ENCODE peak calls at places on chromosomes 5 and 9, in six cellular contexts. One of them, this sample, is unnamed. For H3K4me1, the result is how much of the 10 kb centered on the place peaks cover.

GRCh38 chr5:52786937-52787599 is 648 bp upstream of the ITGA1 start:
- DNase-seq in uterus: peak
- DNase-seq in right cardiac atrium: peak
- DNase-seq in aorta: peak
- DNase-seq in mammary epithelial cell: peak
- DNase-seq in H9: peak
- DNase-seq in this sample: no peak

GRCh38 chr5:137888875-137889759 is at the start of gene PKD2L2:
- DNase-seq in uterus: peak
- DNase-seq in right cardiac atrium: peak
- DNase-seq in H9: peak
- DNase-seq in mammary epithelial cell: peak
- DNase-seq in aorta: peak
- DNase-seq in this sample: peak

GRCh38 chr9:130225071-130225470 is 40.5 kb upstream of the HMCN2 start:
- DNase-seq in H9: no peak
- DNase-seq in uterus: no peak
- DNase-seq in mammary epithelial cell: no peak
- DNase-seq in right cardiac atrium: no peak
- DNase-seq in aorta: no peak
- DNase-seq in this sample: no peak

GRCh38 chr9:22423566-22423965 is 23.1 kb upstream of the DMRTA1 start:
- DNase-seq in uterus: no peak
- DNase-seq in mammary epithelial cell: no peak
- DNase-seq in right cardiac atrium: no peak
- DNase-seq in H9: no peak
- DNase-seq in aorta: no peak
- DNase-seq in this sample: no peak

GRCh38 chr9:124040935-124041816 is 29.6 kb downstream of the LHX2 start:
- DNase-seq in H9: peak
- DNase-seq in aorta: peak
- DNase-seq in right cardiac atrium: peak
- DNase-seq in uterus: no peak
- DNase-seq in mammary epithelial cell: no peak
- DNase-seq in this sample: peak

GRCh38 chr5:150514708-150515211 is 6.8 kb downstream of the NDST1 start:
- DNase-seq in uterus: no peak
- DNase-seq in H9: no peak
- DNase-seq in right cardiac atrium: no peak
- DNase-seq in mammary epithelial cell: peak
- DNase-seq in aorta: no peak
- DNase-seq in this sample: no peak

GRCh38 chr5:116035123-116035522 is 2.9 kb downstream of the ARL14EPL start:
- DNase-seq in right cardiac atrium: no peak
- DNase-seq in H9: no peak
- DNase-seq in mammary epithelial cell: peak
- DNase-seq in uterus: no peak
- DNase-seq in aorta: no peak
- DNase-seq in this sample: no peak

GRCh38 chr5:83583859-83584258 is 112.3 kb downstream of the VCAN start:
- DNase-seq in right cardiac atrium: no peak
- DNase-seq in H9: no peak
- DNase-seq in mammary epithelial cell: peak
- DNase-seq in uterus: no peak
- DNase-seq in aorta: no peak
- DNase-seq in this sample: no peak

GRCh38 chr9:106697390-106697789 is 165.6 kb upstream of the ZNF462 start:
- DNase-seq in uterus: no peak
- DNase-seq in H9: no peak
- DNase-seq in aorta: no peak
- DNase-seq in right cardiac atrium: no peak
- DNase-seq in mammary epithelial cell: peak
- DNase-seq in this sample: no peak

GRCh38 chr9:109781086-109781485 is 1.1 kb downstream of the PALM2AKAP2 start:
- DNase-seq in right cardiac atrium: no peak
- DNase-seq in mammary epithelial cell: no peak
- DNase-seq in uterus: no peak
- DNase-seq in H9: no peak
- DNase-seq in aorta: no peak
- DNase-seq in this sample: no peak

GRCh38 chr5:106312360-106312759 is 1358.4 kb downstream of the EFNA5 start:
- DNase-seq in mammary epithelial cell: peak
- DNase-seq in aorta: no peak
- DNase-seq in uterus: no peak
- DNase-seq in right cardiac atrium: no peak
- DNase-seq in H9: no peak
- DNase-seq in this sample: no peak

GRCh38 chr9:2181794-2182193 is 166.6 kb downstream of the SMARCA2 start:
- DNase-seq in aorta: no peak
- DNase-seq in uterus: no peak
- DNase-seq in mammary epithelial cell: no peak
- DNase-seq in H9: peak
- DNase-seq in right cardiac atrium: no peak
- DNase-seq in this sample: no peak

GRCh38 chr5:141003791-141004601 is 37.7 kb downstream of the PCDHAC2 start:
- DNase-seq in aorta: no peak
- DNase-seq in right cardiac atrium: no peak
- DNase-seq in mammary epithelial cell: peak
- DNase-seq in H9: peak
- DNase-seq in uterus: no peak
- DNase-seq in this sample: no peak

GRCh38 chr5:28602429-28602828 is 1564.0 kb upstream of the CDH9 start:
- DNase-seq in right cardiac atrium: no peak
- DNase-seq in uterus: no peak
- DNase-seq in mammary epithelial cell: no peak
- DNase-seq in aorta: no peak
- DNase-seq in H9: no peak
- DNase-seq in this sample: no peak

GRCh38 chr9:83955985-83956287 is 24.1 kb downstream of the HNRNPK start:
- DNase-seq in uterus: no peak
- DNase-seq in mammary epithelial cell: no peak
- DNase-seq in H9: no peak
- DNase-seq in right cardiac atrium: no peak
- DNase-seq in aorta: no peak
- DNase-seq in this sample: no peak

GRCh38 chr9:128408963-128409431 is 11.7 kb upstream of the CERCAM start:
- DNase-seq in aorta: no peak
- DNase-seq in H9: no peak
- DNase-seq in right cardiac atrium: no peak
- DNase-seq in uterus: no peak
- DNase-seq in mammary epithelial cell: no peak
- DNase-seq in this sample: no peak

GRCh38 chr5:16528382-16528849 is 62.8 kb upstream of the ZNF622 start:
- DNase-seq in mammary epithelial cell: peak
- DNase-seq in H9: no peak
- DNase-seq in uterus: no peak
- DNase-seq in aorta: no peak
- DNase-seq in right cardiac atrium: no peak
- DNase-seq in this sample: no peak

GRCh38 chr5:40198736-40199135 is 481.0 kb upstream of the PTGER4 start:
- DNase-seq in mammary epithelial cell: peak
- DNase-seq in H9: no peak
- DNase-seq in aorta: no peak
- DNase-seq in right cardiac atrium: no peak
- DNase-seq in uterus: no peak
- DNase-seq in this sample: no peak

GRCh38 chr9:91836515-91836914 is 113.5 kb downstream of the ROR2 start:
- DNase-seq in aorta: no peak
- DNase-seq in H9: no peak
- DNase-seq in mammary epithelial cell: no peak
- DNase-seq in right cardiac atrium: peak
- DNase-seq in uterus: no peak
- DNase-seq in this sample: no peak

GRCh38 chr9:4297795-4298254 is 2.0 kb downstream of the GLIS3 start:
- DNase-seq in uterus: peak
- DNase-seq in H9: peak
- DNase-seq in aorta: peak
- DNase-seq in right cardiac atrium: peak
- DNase-seq in mammary epithelial cell: peak
- DNase-seq in this sample: peak

GRCh38 chr5:35816881-35817521 is 39.7 kb upstream of the IL7R start:
- DNase-seq in right cardiac atrium: no peak
- DNase-seq in aorta: no peak
- DNase-seq in uterus: no peak
- DNase-seq in mammary epithelial cell: no peak
- DNase-seq in H9: no peak
- DNase-seq in this sample: no peak

GRCh38 chr9:134663753-134664415 is 22.3 kb downstream of the COL5A1 start:
- DNase-seq in uterus: no peak
- DNase-seq in H9: no peak
- DNase-seq in right cardiac atrium: no peak
- DNase-seq in aorta: peak
- DNase-seq in mammary epithelial cell: no peak
- DNase-seq in this sample: no peak

GRCh38 chr5:30405821-30406220 is 787.7 kb upstream of the CDH6 start:
- DNase-seq in mammary epithelial cell: no peak
- DNase-seq in uterus: no peak
- DNase-seq in aorta: no peak
- DNase-seq in right cardiac atrium: no peak
- DNase-seq in H9: no peak
- DNase-seq in this sample: no peak

GRCh38 chr5:61732796-61733195 is 400.7 kb downstream of the ZSWIM6 start:
- DNase-seq in H9: no peak
- DNase-seq in right cardiac atrium: no peak
- DNase-seq in mammary epithelial cell: no peak
- DNase-seq in aorta: no peak
- DNase-seq in uterus: no peak
- DNase-seq in this sample: peak

GRCh38 chr9:125484632-125485282 is 222.3 kb downstream of the MAPKAP1 start:
- DNase-seq in aorta: no peak
- DNase-seq in H9: no peak
- DNase-seq in uterus: peak
- DNase-seq in mammary epithelial cell: peak
- DNase-seq in right cardiac atrium: no peak
- DNase-seq in this sample: no peak

GRCh38 chr9:129962889-129963703 is 79.9 kb downstream of the FNBP1 start:
- DNase-seq in uterus: peak
- DNase-seq in aorta: peak
- DNase-seq in right cardiac atrium: peak
- DNase-seq in H9: peak
- DNase-seq in mammary epithelial cell: peak
- DNase-seq in this sample: no peak

GRCh38 chr5:82259172-82259800 is 18.9 kb downstream of the RPS23 start:
- DNase-seq in aorta: no peak
- DNase-seq in mammary epithelial cell: peak
- DNase-seq in uterus: no peak
- DNase-seq in right cardiac atrium: no peak
- DNase-seq in H9: no peak
- DNase-seq in this sample: no peak

GRCh38 chr5:38265546-38266179 is 7.3 kb downstream of the EGFLAM start:
- DNase-seq in aorta: no peak
- DNase-seq in right cardiac atrium: peak
- DNase-seq in mammary epithelial cell: peak
- DNase-seq in H9: peak
- DNase-seq in uterus: peak
- DNase-seq in this sample: peak

GRCh38 chr5:56506586-56506985 is 273.5 kb upstream of the ANKRD55 start:
- DNase-seq in H9: no peak
- DNase-seq in aorta: no peak
- DNase-seq in mammary epithelial cell: no peak
- DNase-seq in uterus: no peak
- DNase-seq in right cardiac atrium: no peak
- DNase-seq in this sample: no peak

GRCh38 chr9:38061326-38061947 is 7.6 kb downstream of the SHB start:
- DNase-seq in aorta: no peak
- DNase-seq in H9: no peak
- DNase-seq in right cardiac atrium: no peak
- DNase-seq in mammary epithelial cell: no peak
- DNase-seq in uterus: no peak
- DNase-seq in this sample: peak
- H3K4me1 ChIP-seq in aorta: under half
- H3K4me1 ChIP-seq in H9: under half
- H3K4me1 ChIP-seq in right cardiac atrium: under half
- H3K4me1 ChIP-seq in mammary epithelial cell: under half
- H3K4me1 ChIP-seq in uterus: under half
- H3K4me1 ChIP-seq in this sample: under half

GRCh38 chr9:97874617-97875016 is 21.6 kb downstream of the FOXE1 start:
- DNase-seq in uterus: no peak
- DNase-seq in mammary epithelial cell: no peak
- DNase-seq in aorta: no peak
- DNase-seq in right cardiac atrium: no peak
- DNase-seq in H9: no peak
- DNase-seq in this sample: no peak
- H3K4me1 ChIP-seq in uterus: under half
- H3K4me1 ChIP-seq in mammary epithelial cell: under half
- H3K4me1 ChIP-seq in aorta: under half
- H3K4me1 ChIP-seq in right cardiac atrium: under half
- H3K4me1 ChIP-seq in H9: under half
- H3K4me1 ChIP-seq in this sample: under half

DNA sequence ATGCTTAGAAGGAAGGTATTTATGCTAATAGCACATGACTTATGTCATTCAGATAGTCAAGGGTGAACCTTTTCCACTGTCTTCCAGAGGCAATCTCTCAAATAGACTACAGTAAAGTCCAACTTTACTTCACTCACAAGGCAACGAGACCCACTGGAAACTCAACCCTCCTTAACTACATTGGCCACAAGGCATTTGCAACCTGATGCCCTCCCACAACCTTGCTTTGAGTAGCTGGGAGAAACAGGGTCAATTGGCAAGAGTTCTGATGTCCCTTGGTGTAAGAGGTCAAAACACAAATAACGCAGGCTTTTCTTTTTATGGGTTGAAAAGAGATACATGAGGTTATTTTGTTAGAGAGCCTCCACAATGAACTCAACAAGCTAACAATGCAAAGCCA is 6.1 kb downstream of the GAS1 start:
- DNase-seq in aorta: no peak
- DNase-seq in H9: no peak
- DNase-seq in right cardiac atrium: no peak
- DNase-seq in uterus: no peak
- DNase-seq in mammary epithelial cell: no peak
- DNase-seq in this sample: no peak
- H3K4me1 ChIP-seq in aorta: under half
- H3K4me1 ChIP-seq in H9: under half
- H3K4me1 ChIP-seq in right cardiac atrium: under half
- H3K4me1 ChIP-seq in uterus: under half
- H3K4me1 ChIP-seq in mammary epithelial cell: under half
- H3K4me1 ChIP-seq in this sample: under half

GRCh38 chr5:76524101-76524835 is 98.9 kb downstream of the F2RL2 start:
- DNase-seq in right cardiac atrium: no peak
- DNase-seq in uterus: no peak
- DNase-seq in mammary epithelial cell: peak
- DNase-seq in aorta: no peak
- DNase-seq in H9: no peak
- DNase-seq in this sample: no peak

GRCh38 chr5:76528547-76529334 is 94.5 kb downstream of the F2RL2 start:
- DNase-seq in uterus: no peak
- DNase-seq in aorta: no peak
- DNase-seq in mammary epithelial cell: no peak
- DNase-seq in right cardiac atrium: no peak
- DNase-seq in H9: no peak
- DNase-seq in this sample: no peak

GRCh38 chr5:76527685-76528161 is 95.5 kb downstream of the F2RL2 start:
- DNase-seq in aorta: no peak
- DNase-seq in H9: no peak
- DNase-seq in mammary epithelial cell: peak
- DNase-seq in right cardiac atrium: no peak
- DNase-seq in uterus: no peak
- DNase-seq in this sample: no peak

GRCh38 chr5:76524872-76525271 is 98.3 kb downstream of the F2RL2 start:
- DNase-seq in uterus: no peak
- DNase-seq in H9: no peak
- DNase-seq in right cardiac atrium: no peak
- DNase-seq in aorta: no peak
- DNase-seq in mammary epithelial cell: no peak
- DNase-seq in this sample: no peak

GRCh38 chr5:76526950-76527349 is 96.3 kb downstream of the F2RL2 start:
- DNase-seq in aorta: no peak
- DNase-seq in H9: no peak
- DNase-seq in uterus: no peak
- DNase-seq in right cardiac atrium: no peak
- DNase-seq in mammary epithelial cell: no peak
- DNase-seq in this sample: no peak
- H3K4me1 ChIP-seq in aorta: under half
- H3K4me1 ChIP-seq in H9: under half
- H3K4me1 ChIP-seq in uterus: under half
- H3K4me1 ChIP-seq in right cardiac atrium: under half
- H3K4me1 ChIP-seq in mammary epithelial cell: under half
- H3K4me1 ChIP-seq in this sample: under half